ENCODE peak calls at places on chromosomes 6 and 20, in eight cellular contexts. M is right lobe of liver; P is stromal cell of bone marrow; Q is sciatic nerve; G is EL; T is left cardiac atrium; R is stimulated activated naive CD8-positive, alpha-beta T cell treated with anti-CD3 and anti-CD28 coated beads, Interleukin-15, Interleukin-2, amounts not matched to agents 100 U/mL and 50 U/mL, for 24 hours; X is activated naive CD4-positive, alpha-beta T cell. A is an unnamed sample.

GRCh38 chr6:134176283-134176975 is 124.0 kb upstream of the SLC2A12 start:
- DNase-seq in M (peak; percentile 80), P (no peak), Q (peak; percentile 77), G (peak; percentile 41), T (peak; percentile 64), R (peak; percentile 29), X (no peak), A (no peak)

GRCh38 chr6:157488635-157489226 is 107.7 kb downstream of the ZDHHC14 start:
- DNase-seq in M (no peak), P (no peak), Q (no peak), G (no peak), T (no peak), R (no peak), X (no peak), A (no peak)

GRCh38 chr6:22666021-22666420 is 96.7 kb downstream of the HDGFL1 start:
- DNase-seq in M (no peak), P (no peak), Q (no peak), G (no peak), T (no peak), R (no peak), X (no peak), A (no peak)

GRCh38 chr20:1327241-1327653 is 1.7 kb downstream of the SDCBP2 start:
- DNase-seq in M (no peak), P (no peak), Q (peak; percentile 56), G (peak; percentile 68), T (peak; percentile 69), R (no peak), X (no peak), A (no peak)

GRCh38 chr6:27809939-27810767 is 102.0 kb downstream of the OR2B2 start:
- DNase-seq in M (peak; percentile 84), P (peak; percentile 95), Q (peak; percentile 89), G (peak; percentile 98), T (peak; percentile 64), R (peak; percentile 78), X (peak; percentile 69), A (peak; percentile 94)

GRCh38 chr6:109241199-109241598 is 141.1 kb downstream of the CD164 start:
- DNase-seq in M (no peak), P (peak; percentile 47), Q (no peak), G (peak; percentile 48), T (no peak), R (no peak), X (no peak), A (peak; percentile 66)

GRCh38 chr20:45363611-45364492 is 896 bp downstream of the SYS1 start:
- DNase-seq in M (no peak), P (no peak), Q (peak; percentile 31), G (no peak), T (no peak), R (no peak), X (no peak), A (no peak)

GRCh38 chr6:144162977-144163376 is 12.7 kb downstream of the STX11 start:
- DNase-seq in M (no peak), P (no peak), Q (no peak), G (no peak), T (no peak), R (no peak), X (no peak), A (no peak)

GRCh38 chr6:12528171-12528570 is 188.4 kb upstream of the PHACTR1 start:
- DNase-seq in M (no peak), P (no peak), Q (no peak), G (no peak), T (no peak), R (no peak), X (no peak), A (no peak)

GRCh38 chr20:50062006-50062838 is 50.7 kb downstream of the UBE2V1 start:
- DNase-seq in M (no peak), P (no peak), Q (no peak), G (no peak), T (no peak), R (no peak), X (no peak), A (no peak)

GRCh38 chr20:37877832-37878772 is 24.8 kb upstream of the VSTM2L start:
- DNase-seq in M (no peak), P (no peak), Q (no peak), G (no peak), T (no peak), R (no peak), X (no peak), A (no peak)

GRCh38 chr20:58850693-58851174 is at the start of gene GNAS-AS1:
- DNase-seq in M (peak; percentile 71), P (peak; percentile 70), Q (peak; percentile 87), G (peak; percentile 90), T (peak; percentile 78), R (peak; percentile 88), X (peak; percentile 69), A (no peak)

GRCh38 chr6:137867685-137868509 is 838 bp downstream of the TNFAIP3 start:
- DNase-seq in M (peak; percentile 67), P (no peak), Q (no peak), G (peak; percentile 28), T (no peak), R (peak; percentile 46), X (peak; percentile 34), A (peak; percentile 3)

GRCh38 chr6:43608310-43608763 is 20.7 kb downstream of the GTPBP2 start:
- DNase-seq in M (no peak), P (peak; percentile 52), Q (peak; percentile 76), G (peak; percentile 78), T (peak; percentile 59), R (peak; percentile 66), X (peak; percentile 31), A (peak; percentile 8)

GRCh38 chr6:78868124-78868523 is 773 bp downstream of the IRAK1BP1 start:
- DNase-seq in M (no peak), P (no peak), Q (no peak), G (peak; percentile 8), T (no peak), R (no peak), X (no peak), A (no peak)

GRCh38 chr6:81565071-81565470 is 187.4 kb downstream of the TENT5A start:
- DNase-seq in M (no peak), P (no peak), Q (no peak), G (peak; percentile 58), T (no peak), R (no peak), X (no peak), A (no peak)

GRCh38 chr20:63029358-63030121 is 22.8 kb upstream of the BHLHE23 start:
- DNase-seq in M (peak; percentile 40), P (no peak), Q (no peak), G (no peak), T (no peak), R (peak; percentile 27), X (no peak), A (no peak)